ENCODE peak calls at places on chromosomes 11 and 22, in five cellular contexts. One of them, this sample, is unnamed.

GRCh38 chr22:45672564-45673481 is 1.2 kb downstream of the ATXN10 start:
- DNase-seq in SK-N-SH: no peak
- DNase-seq in K562: no peak
- DNase-seq in GM12878: no peak
- DNase-seq in HepG2: no peak
- DNase-seq in this sample: no peak

GRCh38 chr22:42389137-42389536 is 43.1 kb downstream of the NFAM1 start:
- DNase-seq in SK-N-SH: no peak
- DNase-seq in K562: no peak
- DNase-seq in GM12878: no peak
- DNase-seq in HepG2: no peak
- DNase-seq in this sample: no peak

GRCh38 chr11:120168960-120169681 is 31.2 kb upstream of the TRIM29 start:
- DNase-seq in SK-N-SH: peak
- DNase-seq in K562: peak
- DNase-seq in GM12878: no peak
- DNase-seq in HepG2: peak
- DNase-seq in this sample: no peak

GRCh38 chr22:19398206-19398605 is 33.3 kb downstream of the HIRA start:
- DNase-seq in SK-N-SH: no peak
- DNase-seq in K562: no peak
- DNase-seq in GM12878: no peak
- DNase-seq in HepG2: no peak
- DNase-seq in this sample: no peak

GRCh38 chr11:76293189-76293631 is 86.9 kb upstream of the WNT11 start:
- DNase-seq in SK-N-SH: no peak
- DNase-seq in K562: no peak
- DNase-seq in GM12878: peak
- DNase-seq in HepG2: no peak
- DNase-seq in this sample: no peak

GRCh38 chr11:124841765-124842700 is 23.2 kb upstream of the ROBO3 start:
- DNase-seq in SK-N-SH: no peak
- DNase-seq in K562: no peak
- DNase-seq in GM12878: no peak
- DNase-seq in HepG2: no peak
- DNase-seq in this sample: no peak

GRCh38 chr11:65439331-65440181 is 17.0 kb downstream of the NEAT1 start:
- DNase-seq in SK-N-SH: no peak
- DNase-seq in K562: no peak
- DNase-seq in GM12878: no peak
- DNase-seq in HepG2: no peak
- DNase-seq in this sample: no peak

GRCh38 chr11:118914178-118914918 is 11.4 kb downstream of the BCL9L start:
- DNase-seq in SK-N-SH: no peak
- DNase-seq in K562: no peak
- DNase-seq in GM12878: no peak
- DNase-seq in HepG2: peak
- DNase-seq in this sample: no peak

GRCh38 chr11:14075118-14075601 is 112.6 kb downstream of the SPON1 start:
- DNase-seq in SK-N-SH: no peak
- DNase-seq in K562: no peak
- DNase-seq in GM12878: no peak
- DNase-seq in HepG2: no peak
- DNase-seq in this sample: no peak

GRCh38 chr11:61369372-61370348 is 7.5 kb downstream of the TMEM138 start:
- DNase-seq in SK-N-SH: no peak
- DNase-seq in K562: no peak
- DNase-seq in GM12878: peak
- DNase-seq in HepG2: peak
- DNase-seq in this sample: no peak

GRCh38 chr11:118398797-118399564 is 2.4 kb upstream of the ATP5MG start:
- DNase-seq in SK-N-SH: no peak
- DNase-seq in K562: no peak
- DNase-seq in GM12878: no peak
- DNase-seq in HepG2: no peak
- DNase-seq in this sample: no peak

GRCh38 chr11:43467958-43468357 is 109.2 kb downstream of the TTC17 start:
- DNase-seq in SK-N-SH: no peak
- DNase-seq in K562: no peak
- DNase-seq in GM12878: no peak
- DNase-seq in HepG2: no peak
- DNase-seq in this sample: no peak

GRCh38 chr22:26565181-26565580 is 24.8 kb downstream of the TPST2 start:
- DNase-seq in SK-N-SH: no peak
- DNase-seq in K562: no peak
- DNase-seq in GM12878: no peak
- DNase-seq in HepG2: no peak
- DNase-seq in this sample: no peak

GRCh38 chr11:126149759-126150236 is 61.7 kb downstream of the RPUSD4 start:
- DNase-seq in SK-N-SH: no peak
- DNase-seq in K562: no peak
- DNase-seq in GM12878: no peak
- DNase-seq in HepG2: no peak
- DNase-seq in this sample: no peak

GRCh38 chr11:327581-327923 is 6.9 kb upstream of the IFITM3 start:
- DNase-seq in SK-N-SH: no peak
- DNase-seq in K562: no peak
- DNase-seq in GM12878: no peak
- DNase-seq in HepG2: no peak
- DNase-seq in this sample: no peak

GRCh38 chr11:326592-326841 is 5.9 kb upstream of the IFITM3 start:
- DNase-seq in SK-N-SH: peak
- DNase-seq in K562: peak
- DNase-seq in GM12878: no peak
- DNase-seq in HepG2: no peak
- DNase-seq in this sample: no peak

GRCh38 chr11:326842-327580 is 6.4 kb upstream of the IFITM3 start:
- DNase-seq in SK-N-SH: peak
- DNase-seq in K562: peak
- DNase-seq in GM12878: peak
- DNase-seq in HepG2: peak
- DNase-seq in this sample: no peak

GRCh38 chr11:329886-330253 is 9.2 kb upstream of the IFITM3 start:
- DNase-seq in SK-N-SH: no peak
- DNase-seq in K562: no peak
- DNase-seq in GM12878: no peak
- DNase-seq in HepG2: no peak
- DNase-seq in this sample: no peak

DNA sequence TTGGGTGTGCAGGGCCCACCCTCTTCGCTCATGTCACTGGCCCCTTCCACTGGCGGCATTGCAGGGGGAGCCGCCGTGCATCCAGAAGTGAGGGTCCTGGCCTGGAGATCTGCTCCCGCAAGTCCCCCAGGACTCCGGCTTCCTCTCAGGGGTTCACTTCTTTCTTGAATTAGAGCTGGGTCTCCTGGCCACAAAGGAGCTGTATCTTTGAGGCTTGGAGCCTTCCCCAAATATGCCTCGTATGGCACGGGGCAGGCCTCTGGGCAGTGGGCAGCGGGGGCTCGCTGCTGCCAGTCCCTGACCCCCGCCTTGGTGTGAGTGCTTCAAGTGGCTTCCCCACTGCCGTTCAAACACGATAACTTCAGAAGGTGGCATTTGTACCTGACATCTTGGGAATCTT is 7.4 kb upstream of the IFITM3 start:
- DNase-seq in SK-N-SH: no peak
- DNase-seq in K562: peak
- DNase-seq in GM12878: no peak
- DNase-seq in HepG2: no peak
- DNase-seq in this sample: no peak
- TF ChIP-seq ZBTB33 in SK-N-SH: no peak
- TF ChIP-seq ZBTB33 in K562: peak
- TF ChIP-seq ZBTB33 in GM12878: no peak
- TF ChIP-seq ZBTB33 in HepG2: no peak
- TF ChIP-seq ZBTB33 in this sample: no peak

DNA sequence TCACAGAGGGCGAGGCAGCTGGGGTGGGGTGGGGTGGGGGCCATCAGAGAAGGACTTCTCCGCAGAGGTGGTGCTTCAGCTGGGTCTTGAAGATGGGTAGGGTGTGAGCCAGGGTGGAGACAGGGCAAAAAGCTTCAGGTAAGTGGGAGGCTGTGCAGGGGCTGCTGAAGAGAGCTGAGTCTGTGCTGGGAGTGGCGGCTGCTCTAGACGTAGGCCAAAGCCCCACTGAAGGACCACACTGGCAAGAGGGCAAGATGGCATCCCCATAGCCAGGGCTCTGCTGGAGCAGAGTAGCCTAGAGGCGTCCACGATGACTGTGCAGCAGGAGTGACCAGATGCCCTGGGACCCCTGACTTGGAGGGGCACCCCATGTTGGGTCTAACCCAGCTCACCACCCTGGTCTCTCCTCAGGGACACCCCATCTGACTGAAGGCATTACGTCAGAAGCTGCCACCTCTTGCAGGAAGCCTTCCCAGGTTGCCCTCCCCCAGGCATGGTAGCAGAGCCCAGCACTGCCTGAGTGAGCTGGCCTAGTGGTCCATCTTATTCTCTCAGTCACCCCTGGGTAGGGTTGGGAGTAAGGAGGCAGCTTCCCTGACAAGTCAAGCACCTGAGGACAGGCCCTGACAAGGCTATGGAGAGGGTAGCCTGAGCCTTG is 32.9 kb downstream of the TPBGL start:
- DNase-seq in SK-N-SH: no peak
- DNase-seq in K562: no peak
- DNase-seq in GM12878: no peak
- DNase-seq in HepG2: no peak
- DNase-seq in this sample: no peak
- TF ChIP-seq ZBTB33 in SK-N-SH: no peak
- TF ChIP-seq ZBTB33 in K562: no peak
- TF ChIP-seq ZBTB33 in GM12878: no peak
- TF ChIP-seq ZBTB33 in HepG2: no peak
- TF ChIP-seq ZBTB33 in this sample: no peak

GRCh38 chr22:37340331-37341262 is 58.3 kb downstream of the CYTH4 start:
- DNase-seq in SK-N-SH: no peak
- DNase-seq in K562: no peak
- DNase-seq in GM12878: no peak
- DNase-seq in HepG2: no peak
- DNase-seq in this sample: no peak
- TF ChIP-seq ZBTB33 in SK-N-SH: no peak
- TF ChIP-seq ZBTB33 in K562: no peak
- TF ChIP-seq ZBTB33 in GM12878: no peak
- TF ChIP-seq ZBTB33 in HepG2: no peak
- TF ChIP-seq ZBTB33 in this sample: no peak

GRCh38 chr22:20672732-20673131 is 101.2 kb upstream of the SERPIND1 start:
- DNase-seq in SK-N-SH: no peak
- DNase-seq in K562: no peak
- DNase-seq in GM12878: no peak
- DNase-seq in HepG2: no peak
- DNase-seq in this sample: no peak

GRCh38 chr22:20672082-20672424 is 101.9 kb upstream of the SERPIND1 start:
- DNase-seq in SK-N-SH: no peak
- DNase-seq in K562: no peak
- DNase-seq in GM12878: no peak
- DNase-seq in HepG2: no peak
- DNase-seq in this sample: no peak

GRCh38 chr22:20674998-20675397 is 98.9 kb upstream of the SERPIND1 start:
- DNase-seq in SK-N-SH: no peak
- DNase-seq in K562: no peak
- DNase-seq in GM12878: no peak
- DNase-seq in HepG2: no peak
- DNase-seq in this sample: no peak

GRCh38 chr22:20673341-20674195 is 100.3 kb upstream of the SERPIND1 start:
- DNase-seq in SK-N-SH: no peak
- DNase-seq in K562: no peak
- DNase-seq in GM12878: no peak
- DNase-seq in HepG2: no peak
- DNase-seq in this sample: no peak

GRCh38 chr22:20671409-20672081 is 102.4 kb upstream of the SERPIND1 start:
- DNase-seq in SK-N-SH: no peak
- DNase-seq in K562: no peak
- DNase-seq in GM12878: no peak
- DNase-seq in HepG2: no peak
- DNase-seq in this sample: no peak
- TF ChIP-seq ZBTB33 in SK-N-SH: no peak
- TF ChIP-seq ZBTB33 in K562: no peak
- TF ChIP-seq ZBTB33 in GM12878: no peak
- TF ChIP-seq ZBTB33 in HepG2: no peak
- TF ChIP-seq ZBTB33 in this sample: no peak

DNA sequence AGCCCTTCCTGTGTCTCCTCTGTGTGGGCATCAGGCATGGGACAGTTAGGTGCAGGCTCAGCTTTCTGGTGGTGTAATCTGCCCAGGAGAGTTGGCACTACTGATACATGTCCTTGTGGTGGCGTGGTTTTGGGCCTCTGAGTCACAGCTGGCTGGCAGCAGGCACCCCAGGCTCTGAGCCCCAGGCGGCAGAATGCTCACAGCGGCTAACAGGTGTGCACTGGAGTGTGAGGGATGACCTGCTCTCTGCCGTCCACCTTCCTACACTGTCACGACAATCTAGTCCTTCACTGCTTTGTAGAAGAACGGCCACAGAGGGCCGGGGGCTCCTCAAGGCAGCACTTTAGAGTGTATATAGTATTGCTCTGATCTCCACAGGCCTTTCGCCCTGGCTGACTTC is 100.3 kb upstream of the PITPNB start:
- DNase-seq in SK-N-SH: no peak
- DNase-seq in K562: no peak
- DNase-seq in GM12878: no peak
- DNase-seq in HepG2: no peak
- DNase-seq in this sample: no peak
- TF ChIP-seq ZBTB33 in SK-N-SH: no peak
- TF ChIP-seq ZBTB33 in K562: no peak
- TF ChIP-seq ZBTB33 in GM12878: no peak
- TF ChIP-seq ZBTB33 in HepG2: no peak
- TF ChIP-seq ZBTB33 in this sample: no peak

DNA sequence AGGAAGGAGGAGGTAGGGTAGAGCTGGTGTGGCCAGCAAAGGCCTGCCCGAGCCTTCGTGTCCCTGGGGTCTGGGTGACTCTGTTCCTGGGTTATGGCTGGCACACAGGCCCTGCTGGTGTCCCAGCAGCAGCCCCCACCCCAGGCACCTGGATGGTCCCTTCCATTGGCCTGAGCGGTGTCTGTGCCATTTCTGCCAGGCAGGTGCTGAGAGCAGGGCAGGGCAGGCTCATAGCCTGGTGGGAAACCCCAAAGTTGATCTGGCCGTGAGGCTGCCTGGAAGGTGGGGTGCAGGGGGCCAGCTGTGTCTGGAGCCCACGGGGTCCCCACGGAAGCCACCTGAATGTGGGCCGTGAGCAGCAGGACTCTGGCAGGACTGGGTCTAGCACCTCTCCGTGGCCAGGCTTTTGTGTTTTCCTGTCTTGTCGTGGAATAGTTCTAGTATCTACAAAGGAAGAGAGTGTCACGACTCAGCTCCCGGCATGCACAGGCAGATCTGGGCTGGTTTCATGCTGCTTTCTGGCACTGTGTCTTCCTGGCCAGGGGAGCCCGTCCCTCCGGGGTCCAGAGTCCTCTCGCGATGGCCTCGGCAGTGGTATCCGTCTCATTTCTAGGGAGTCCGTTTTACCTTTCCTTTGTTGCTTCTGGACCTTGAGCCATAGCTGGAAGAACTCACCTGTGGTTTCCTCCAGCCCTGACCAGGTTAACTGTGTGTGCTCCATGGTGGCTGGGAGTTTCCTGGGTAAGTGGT is 83.7 kb downstream of the KCNQ1 start:
- DNase-seq in SK-N-SH: no peak
- DNase-seq in K562: no peak
- DNase-seq in GM12878: no peak
- DNase-seq in HepG2: no peak
- DNase-seq in this sample: no peak
- TF ChIP-seq ZBTB33 in SK-N-SH: no peak
- TF ChIP-seq ZBTB33 in K562: no peak
- TF ChIP-seq ZBTB33 in GM12878: no peak
- TF ChIP-seq ZBTB33 in HepG2: no peak
- TF ChIP-seq ZBTB33 in this sample: no peak

This sample was measured in HCT116.